ENCODE peak calls at places on chromosomes 4 and X, in six cellular contexts. D, X, B, H, Q and C are unnamed samples.

GRCh38 chrX:108261541-108262218 is 170.1 kb downstream of the ATG4A start:
- DNase-seq in X (no peak), Q (no peak), D (no peak), B (no peak), H (peak; percentile 81), C (no peak)

GRCh38 chr4:162265802-162266201 is 102.0 kb upstream of the FSTL5 start:
- DNase-seq in D (no peak), X (no peak), Q (no peak), H (no peak), B (no peak), C (no peak)

GRCh38 chrX:10245901-10246696 is 89.3 kb downstream of the CLCN4 start:
- DNase-seq in H (no peak), D (no peak), B (no peak), Q (no peak), X (no peak), C (no peak)

GRCh38 chr4:82431026-82431745 is 796 bp downstream of the ENOPH1 start:
- DNase-seq in Q (peak; percentile 51), H (peak; percentile 26), D (peak; percentile 16), B (peak; percentile 82), X (no peak), C (peak; percentile 34)

GRCh38 chr4:25884040-25884788 is 21.4 kb upstream of the SEL1L3 start:
- DNase-seq in B (no peak), X (no peak), Q (no peak), H (peak; percentile 51), D (peak; percentile 54), C (no peak)

GRCh38 chr4:26583865-26584652 is at the start of gene TBC1D19:
- DNase-seq in X (peak; percentile 83), D (peak; percentile 85), B (peak; percentile 96), H (peak; percentile 90), Q (peak; percentile 85), C (peak; percentile 93)

GRCh38 chrX:132059973-132060540 is 37.0 kb downstream of the STK26 start:
- DNase-seq in B (no peak), X (no peak), Q (no peak), D (no peak), H (no peak), C (no peak)

GRCh38 chrX:124223524-124223923 is 108.9 kb upstream of the TEX13D start:
- DNase-seq in X (no peak), Q (no peak), B (no peak), H (no peak), D (no peak), C (peak; percentile 25)

GRCh38 chrX:109475174-109475891 is 6.6 kb downstream of the GUCY2F start:
- DNase-seq in B (peak; percentile 62), H (peak; percentile 56), X (peak; percentile 15), D (peak; percentile 53), Q (no peak), C (peak; percentile 77)

GRCh38 chr4:147826288-147826646 is 94.4 kb downstream of the ARHGAP10 start:
- DNase-seq in B (no peak), X (no peak), H (no peak), D (no peak), Q (no peak), C (no peak)

GRCh38 chr4:83751336-83751949 is 215.5 kb downstream of the GPAT3 start:
- DNase-seq in D (no peak), X (no peak), B (no peak), Q (no peak), H (no peak), C (no peak)

GRCh38 chr4:83757121-83757621 is 221.3 kb downstream of the GPAT3 start:
- DNase-seq in D (peak; percentile 21), H (no peak), B (no peak), Q (no peak), X (no peak), C (no peak)

GRCh38 chr4:83758331-83758730 is 222.4 kb downstream of the GPAT3 start:
- DNase-seq in X (no peak), B (no peak), D (no peak), H (no peak), Q (no peak), C (no peak)

DNA sequence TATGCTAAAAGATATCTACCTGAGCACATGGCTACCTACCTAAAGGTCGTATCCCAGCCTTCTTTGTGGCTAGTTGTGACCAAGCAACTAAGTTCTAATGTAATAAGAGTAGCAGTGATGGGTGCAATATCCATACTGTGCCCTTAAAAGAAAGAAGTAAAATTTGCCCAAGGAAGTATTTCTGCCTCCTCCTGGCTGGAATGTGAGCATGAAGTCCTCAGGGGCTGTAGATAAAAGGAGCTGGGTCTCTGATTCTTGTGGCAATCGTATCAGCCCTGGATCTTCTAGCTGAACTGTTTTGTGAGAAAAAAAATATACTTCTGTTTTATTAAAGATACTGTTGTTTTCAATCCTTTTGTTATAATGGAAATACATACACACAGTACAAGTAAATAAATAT is 217.4 kb downstream of the GPAT3 start:
- DNase-seq in H (no peak), X (no peak), D (no peak), Q (no peak), B (no peak), C (no peak)
- TF ChIP-seq CTCF in H (no peak), X (no peak), D (peak; percentile 31), Q (no peak), B (no peak), C (no peak)

GRCh38 chr4:3145251-3145908 is 70.9 kb downstream of the HTT start:
- DNase-seq in D (no peak), H (peak; percentile 36), B (no peak), X (no peak), Q (no peak), C (peak; percentile 15)
- TF ChIP-seq CTCF in D (peak; percentile 7), H (no peak), B (no peak), X (no peak), Q (no peak), C (no peak)

DNA sequence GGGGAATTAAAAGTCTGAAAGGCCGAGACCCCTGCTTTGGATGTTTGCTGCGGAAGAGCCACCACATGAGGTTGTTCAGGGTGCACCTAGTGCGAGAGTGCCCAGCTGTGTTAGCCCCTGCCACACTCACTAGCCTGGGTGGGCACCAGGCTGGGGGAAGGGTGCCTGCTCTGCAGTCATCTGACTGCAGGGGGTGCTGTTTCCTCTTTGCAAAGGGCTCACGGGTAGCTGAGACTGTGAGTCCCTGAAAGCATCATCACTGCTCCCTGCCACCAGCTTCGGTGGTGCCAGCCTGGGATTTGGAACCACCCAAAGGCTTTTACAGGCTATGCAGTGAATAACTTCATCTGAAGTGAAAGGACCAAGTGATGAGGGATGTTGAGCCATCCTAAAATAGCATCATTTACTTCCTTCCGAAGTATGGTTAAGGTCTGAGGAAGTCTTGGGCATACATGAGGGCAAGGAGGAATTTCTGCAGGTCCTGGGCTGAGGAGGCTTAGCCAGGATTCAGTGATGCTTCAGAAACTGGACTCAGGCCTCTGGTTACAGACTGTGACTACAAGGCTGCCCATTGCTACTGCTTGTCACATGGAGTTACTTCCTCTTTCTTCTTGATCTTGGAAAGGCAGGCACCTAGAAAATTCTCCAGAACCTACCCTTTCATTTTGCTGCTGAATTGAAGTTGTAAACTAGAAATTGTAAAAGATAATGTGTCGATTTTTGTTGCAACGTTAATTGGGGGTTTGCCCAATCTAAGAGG is 293.2 kb upstream of the PRPS2 start:
- DNase-seq in H (no peak), D (no peak), Q (no peak), B (no peak), X (no peak), C (peak; percentile 2)
- TF ChIP-seq CTCF in H (peak; percentile 22), D (peak; percentile 16), Q (no peak), B (no peak), X (no peak), C (peak; percentile 31)

GRCh38 chr4:76896731-76897521 is 1.0 kb downstream of the SOWAHB start:
- DNase-seq in B (peak; percentile 72), X (no peak), H (peak; percentile 13), D (no peak), Q (peak; percentile 35), C (peak; percentile 59)

GRCh38 chr4:76894537-76894936 is 3.4 kb downstream of the SOWAHB start:
- DNase-seq in X (no peak), H (no peak), B (no peak), Q (no peak), D (no peak), C (no peak)

GRCh38 chr4:76897522-76898384 is at the start of gene SOWAHB:
- DNase-seq in Q (peak; percentile 32), H (no peak), X (no peak), B (peak; percentile 93), D (no peak), C (no peak)

GRCh38 chr4:76896048-76896447 is 1.9 kb downstream of the SOWAHB start:
- DNase-seq in Q (no peak), D (no peak), B (no peak), H (no peak), X (no peak), C (no peak)

DNA sequence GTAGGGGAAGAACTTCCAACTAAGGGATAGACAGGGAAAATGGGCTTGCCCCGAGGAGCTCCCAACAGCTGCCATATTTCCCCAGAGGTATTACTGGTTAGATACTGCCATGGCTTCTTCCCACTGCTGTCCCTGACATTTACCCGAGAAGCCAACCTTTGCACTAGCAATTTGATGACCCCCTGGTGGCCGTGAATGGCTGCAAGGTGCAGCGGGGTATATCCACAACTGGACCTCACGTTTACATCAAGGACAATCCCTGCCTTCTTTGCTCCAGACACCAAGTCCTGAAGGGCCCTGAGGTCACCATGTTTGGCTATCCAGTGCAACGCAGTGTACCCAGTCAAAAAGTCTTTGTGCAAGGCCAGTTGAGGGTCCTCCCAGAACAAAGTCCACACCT is 2.3 kb downstream of the SOWAHB start:
- DNase-seq in D (no peak), B (no peak), X (no peak), H (no peak), Q (no peak), C (no peak)
- TF ChIP-seq CTCF in D (peak; percentile 32), B (no peak), X (no peak), H (no peak), Q (no peak), C (no peak)

GRCh38 chr4:137531951-137532868 is at the start of gene PCDH18:
- DNase-seq in H (peak; percentile 99), D (peak; percentile 96), X (peak; percentile 98), B (peak; percentile 93), Q (peak; percentile 0), C (peak; percentile 98)

GRCh38 chr4:137526681-137527080 is 5.6 kb downstream of the PCDH18 start:
- DNase-seq in B (no peak), Q (no peak), D (no peak), H (no peak), X (no peak), C (no peak)

GRCh38 chr4:137531121-137531520 is 1.2 kb downstream of the PCDH18 start:
- DNase-seq in Q (no peak), H (peak; percentile 72), D (peak; percentile 50), X (peak; percentile 49), B (no peak), C (peak; percentile 4)

GRCh38 chr4:137530176-137530575 is 2.1 kb downstream of the PCDH18 start:
- DNase-seq in X (no peak), D (peak; percentile 86), B (no peak), H (peak; percentile 52), Q (no peak), C (peak; percentile 70)

DNA sequence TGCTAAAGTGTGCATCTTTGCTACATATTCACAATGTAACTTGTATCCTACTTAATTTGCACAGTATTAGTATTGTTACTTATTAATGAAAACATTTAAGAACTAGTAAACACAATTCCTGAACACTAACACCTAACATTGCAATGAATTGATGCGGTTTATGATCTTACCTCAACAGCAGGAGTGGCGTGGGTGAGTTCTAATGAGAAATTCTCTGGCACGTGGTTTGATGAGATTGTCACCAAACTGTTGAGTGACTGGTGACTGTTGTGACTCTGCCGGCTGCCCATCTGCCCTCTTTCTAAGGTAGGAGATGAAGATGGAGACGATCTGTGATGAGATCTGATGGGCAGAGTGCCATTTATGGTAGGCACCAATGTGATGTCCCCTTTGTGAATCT is 2.9 kb downstream of the PCDH18 start:
- DNase-seq in X (no peak), D (no peak), Q (no peak), H (no peak), B (no peak), C (no peak)
- TF ChIP-seq CTCF in X (no peak), D (no peak), Q (no peak), H (no peak), B (no peak), C (no peak)

GRCh38 chr4:16897991-16898827 is at the start of gene LDB2:
- DNase-seq in D (peak; percentile 72), B (peak; percentile 92), X (peak; percentile 89), Q (no peak), H (peak; percentile 91), C (peak; percentile 91)
- TF ChIP-seq CTCF in D (no peak), B (peak; percentile 7), X (no peak), Q (no peak), H (no peak), C (no peak)